ENCODE peak calls at places on chromosomes 2 and 18, in six cellular contexts. One of them, this sample, is unnamed.

GRCh38 chr2:218567797-218568189 is 358 bp downstream of the USP37 start:
- DNase-seq in GM04504: no peak
- DNase-seq in transverse colon: no peak
- DNase-seq in activated CD8-positive, alpha-beta memory T cell treated with anti-CD3 and anti-CD28 coated beads for 1 hour: no peak
- DNase-seq in HTR-8/SVneo: no peak
- DNase-seq in EH: no peak
- DNase-seq in this sample: no peak

GRCh38 chr18:74396252-74397204 is 60.6 kb downstream of the DIPK1C start:
- DNase-seq in EH: no peak
- DNase-seq in GM04504: no peak
- DNase-seq in transverse colon: no peak
- DNase-seq in activated CD8-positive, alpha-beta memory T cell treated with anti-CD3 and anti-CD28 coated beads for 1 hour: no peak
- DNase-seq in HTR-8/SVneo: no peak
- DNase-seq in this sample: no peak

GRCh38 chr2:42754021-42754775 is 9.7 kb downstream of the OXER1 start:
- DNase-seq in activated CD8-positive, alpha-beta memory T cell treated with anti-CD3 and anti-CD28 coated beads for 1 hour: no peak
- DNase-seq in transverse colon: no peak
- DNase-seq in EH: peak; percentile 8
- DNase-seq in GM04504: no peak
- DNase-seq in HTR-8/SVneo: no peak
- DNase-seq in this sample: no peak

GRCh38 chr2:180707867-180708205 is 272.6 kb upstream of the UBE2E3 start:
- DNase-seq in GM04504: peak; percentile 65
- DNase-seq in EH: peak; percentile 75
- DNase-seq in activated CD8-positive, alpha-beta memory T cell treated with anti-CD3 and anti-CD28 coated beads for 1 hour: no peak
- DNase-seq in HTR-8/SVneo: peak; percentile 28
- DNase-seq in transverse colon: peak; percentile 14
- DNase-seq in this sample: no peak

GRCh38 chr18:37565985-37566478 is 434 bp upstream of the CELF4 start:
- DNase-seq in activated CD8-positive, alpha-beta memory T cell treated with anti-CD3 and anti-CD28 coated beads for 1 hour: no peak
- DNase-seq in GM04504: no peak
- DNase-seq in EH: peak; percentile 48
- DNase-seq in HTR-8/SVneo: no peak
- DNase-seq in transverse colon: no peak
- DNase-seq in this sample: no peak

GRCh38 chr2:231132126-231132525 is 7.3 kb upstream of the HTR2B start:
- DNase-seq in transverse colon: no peak
- DNase-seq in activated CD8-positive, alpha-beta memory T cell treated with anti-CD3 and anti-CD28 coated beads for 1 hour: no peak
- DNase-seq in EH: peak; percentile 78
- DNase-seq in GM04504: no peak
- DNase-seq in HTR-8/SVneo: peak; percentile 48
- DNase-seq in this sample: no peak

GRCh38 chr2:165357758-165358157 is 111.7 kb upstream of the CSRNP3 start:
- DNase-seq in transverse colon: no peak
- DNase-seq in activated CD8-positive, alpha-beta memory T cell treated with anti-CD3 and anti-CD28 coated beads for 1 hour: no peak
- DNase-seq in HTR-8/SVneo: no peak
- DNase-seq in EH: peak; percentile 70
- DNase-seq in GM04504: peak; percentile 35
- DNase-seq in this sample: no peak

GRCh38 chr2:74584088-74584645 is 29.6 kb downstream of the DOK1 start:
- DNase-seq in EH: peak; percentile 63
- DNase-seq in GM04504: no peak
- DNase-seq in transverse colon: no peak
- DNase-seq in HTR-8/SVneo: no peak
- DNase-seq in activated CD8-positive, alpha-beta memory T cell treated with anti-CD3 and anti-CD28 coated beads for 1 hour: no peak
- DNase-seq in this sample: no peak

GRCh38 chr18:21000667-21001066 is 110.9 kb downstream of the ROCK1 start:
- DNase-seq in activated CD8-positive, alpha-beta memory T cell treated with anti-CD3 and anti-CD28 coated beads for 1 hour: no peak
- DNase-seq in transverse colon: no peak
- DNase-seq in EH: peak; percentile 54
- DNase-seq in GM04504: no peak
- DNase-seq in HTR-8/SVneo: no peak
- DNase-seq in this sample: no peak

GRCh38 chr2:84938194-84938879 is 32.6 kb upstream of the KCMF1 start:
- DNase-seq in EH: peak; percentile 50
- DNase-seq in GM04504: no peak
- DNase-seq in transverse colon: no peak
- DNase-seq in activated CD8-positive, alpha-beta memory T cell treated with anti-CD3 and anti-CD28 coated beads for 1 hour: no peak
- DNase-seq in HTR-8/SVneo: no peak
- DNase-seq in this sample: no peak

GRCh38 chr2:190158798-190159434 is 96.4 kb upstream of the MSTN start:
- DNase-seq in EH: no peak
- DNase-seq in activated CD8-positive, alpha-beta memory T cell treated with anti-CD3 and anti-CD28 coated beads for 1 hour: no peak
- DNase-seq in transverse colon: peak; percentile 62
- DNase-seq in GM04504: no peak
- DNase-seq in HTR-8/SVneo: no peak
- DNase-seq in this sample: no peak

This sample was measured in upper lobe of left lung.